ENCODE peak calls at places on chromosome 18, in eight cellular contexts. N, C, E, Q, U, O, Y and I are unnamed samples.

GRCh38 chr18:48531082-48531403 is 7.8 kb upstream of the CTIF start:
- DNase-seq in C (no peak), N (no peak), Y (no peak), O (no peak), U (no peak), Q (no peak), E (no peak), I (no peak)

GRCh38 chr18:21928925-21929324 is 188.3 kb downstream of the MIB1 start:
- DNase-seq in O (no peak), Q (no peak), U (no peak), C (no peak), N (no peak), Y (no peak), E (no peak), I (no peak)

GRCh38 chr18:45957100-45957499 is 10.0 kb downstream of the EPG5 start:
- DNase-seq in U (no peak), Q (no peak), Y (no peak), C (no peak), N (no peak), E (no peak), O (no peak), I (no peak)

GRCh38 chr18:59881728-59882685 is 17.8 kb upstream of the PMAIP1 start:
- DNase-seq in O (peak; percentile 49), E (peak; percentile 74), N (peak; percentile 68), Y (no peak), U (no peak), C (no peak), Q (no peak), I (no peak)

GRCh38 chr18:74524097-74524496 is 10.2 kb upstream of the CNDP1 start:
- DNase-seq in E (no peak), O (no peak), Y (no peak), N (no peak), U (peak; percentile 73), Q (no peak), C (no peak), I (no peak)

GRCh38 chr18:63823516-63824219 is 48.5 kb downstream of the SERPINB7 start:
- DNase-seq in N (no peak), C (peak; percentile 49), Y (no peak), Q (no peak), U (no peak), O (peak; percentile 69), E (no peak), I (no peak)

GRCh38 chr18:26764584-26764983 is 100.9 kb downstream of the AQP4 start:
- DNase-seq in N (no peak), U (no peak), E (no peak), Y (no peak), O (no peak), Q (no peak), C (no peak), I (no peak)

GRCh38 chr18:22609642-22610041 is 191.9 kb upstream of the CTAGE1 start:
- DNase-seq in O (no peak), C (peak; percentile 79), U (no peak), Q (no peak), E (no peak), Y (no peak), N (no peak), I (no peak)

GRCh38 chr18:35029103-35029502 is 12.1 kb upstream of the MAPRE2 start:
- DNase-seq in C (peak; percentile 44), Y (no peak), E (no peak), U (no peak), O (no peak), Q (no peak), N (no peak), I (no peak)

GRCh38 chr18:50313031-50313607 is 25.6 kb upstream of the CXXC1 start:
- DNase-seq in Y (no peak), C (no peak), U (no peak), O (no peak), Q (no peak), E (no peak), N (no peak), I (no peak)